ENCODE peak calls at places on chromosome 7, in ten cellular contexts. J is activated CD4-positive, CD25-positive, alpha-beta regulatory T cell; R is RCC 7860; F is non-pigmented ciliary epithelial cell; W is HFFc6; V is HAP-1; Y is activated naive CD8-positive, alpha-beta T cell treated with anti-CD3 and anti-CD28 coated beads for 36 hours; I is small intestine; C is heart left ventricle; D is CD4-positive, alpha-beta T cell. Z is an unnamed sample.

GRCh38 chr7:112266595-112267270 is 60.2 kb downstream of the ZNF277 start:
- DNase-seq in J (no peak), R (no peak), F (peak), W (peak), V (peak), Y (no peak), I (no peak), C (no peak), D (no peak), Z (peak)

GRCh38 chr7:139246905-139247304 is 15.9 kb downstream of the UBN2 start:
- DNase-seq in J (no peak), R (no peak), F (peak), W (peak), V (no peak), Y (no peak), I (no peak), C (no peak), D (no peak), Z (no peak)

GRCh38 chr7:105751054-105751453 is 125.3 kb downstream of the ATXN7L1 start:
- DNase-seq in J (no peak), R (no peak), F (no peak), W (no peak), V (no peak), Y (no peak), I (no peak), C (no peak), D (no peak), Z (no peak)

GRCh38 chr7:148697256-148697841 is 1.4 kb upstream of the CUL1 start:
- DNase-seq in J (no peak), R (no peak), F (no peak), W (peak), V (no peak), Y (peak), I (no peak), C (peak), D (no peak), Z (peak)

GRCh38 chr7:50940621-50941020 is 157.9 kb upstream of the GRB10 start:
- DNase-seq in J (no peak), R (no peak), F (no peak), W (peak), V (no peak), Y (no peak), I (no peak), C (no peak), D (no peak), Z (no peak)

GRCh38 chr7:102248456-102249395 is 37.9 kb upstream of the SH2B2 start:
- DNase-seq in J (no peak), R (no peak), F (no peak), W (no peak), V (no peak), Y (no peak), I (no peak), C (no peak), D (no peak), Z (no peak)

GRCh38 chr7:34396437-34397064 is 261.5 kb upstream of the NPSR1 start:
- DNase-seq in J (no peak), R (no peak), F (no peak), W (no peak), V (no peak), Y (no peak), I (no peak), C (no peak), D (no peak), Z (no peak)

GRCh38 chr7:101696-102376 is 90.5 kb upstream of the FAM20C start:
- DNase-seq in J (no peak), R (peak), F (no peak), W (peak), V (no peak), Y (no peak), I (no peak), C (no peak), D (no peak), Z (no peak)

GRCh38 chr7:69256634-69257081 is 341.6 kb upstream of the AUTS2 start:
- DNase-seq in J (no peak), R (no peak), F (no peak), W (no peak), V (no peak), Y (no peak), I (no peak), C (peak), D (no peak), Z (no peak)

GRCh38 chr7:75623390-75624133 is 115.2 kb downstream of the HIP1 start:
- DNase-seq in J (no peak), R (no peak), F (no peak), W (no peak), V (no peak), Y (no peak), I (no peak), C (no peak), D (no peak), Z (no peak)

GRCh38 chr7:66307591-66308215 is 102.6 kb downstream of the TPST1 start:
- DNase-seq in J (no peak), R (peak), F (peak), W (peak), V (no peak), Y (no peak), I (peak), C (no peak), D (no peak), Z (no peak)

GRCh38 chr7:111531993-111532392 is 30.3 kb downstream of the IMMP2L start:
- DNase-seq in J (no peak), R (no peak), F (no peak), W (no peak), V (no peak), Y (no peak), I (no peak), C (no peak), D (no peak), Z (no peak)

GRCh38 chr7:46178685-46179084 is 257.6 kb upstream of the IGFBP3 start:
- DNase-seq in J (no peak), R (peak), F (no peak), W (peak), V (no peak), Y (no peak), I (no peak), C (no peak), D (no peak), Z (no peak)

GRCh38 chr7:24773646-24774045 is 16.4 kb upstream of the GSDME start:
- DNase-seq in J (no peak), R (no peak), F (no peak), W (no peak), V (no peak), Y (no peak), I (no peak), C (no peak), D (no peak), Z (no peak)

GRCh38 chr7:33072471-33072870 is 9.9 kb upstream of the NT5C3A start:
- DNase-seq in J (no peak), R (peak), F (no peak), W (peak), V (no peak), Y (no peak), I (no peak), C (no peak), D (no peak), Z (no peak)

GRCh38 chr7:47574473-47575328 is 7.2 kb downstream of the TNS3 start:
- DNase-seq in J (no peak), R (no peak), F (no peak), W (peak), V (peak), Y (no peak), I (no peak), C (peak), D (no peak), Z (peak)

GRCh38 chr7:101153969-101154692 is at the start of gene AP1S1:
- DNase-seq in J (peak), R (peak), F (no peak), W (peak), V (peak), Y (peak), I (peak), C (peak), D (peak), Z (peak)

GRCh38 chr7:104926905-104927454 is 87.0 kb upstream of the KMT2E start:
- DNase-seq in J (no peak), R (no peak), F (no peak), W (no peak), V (no peak), Y (no peak), I (peak), C (no peak), D (no peak), Z (no peak)

GRCh38 chr7:75881436-75882095 is 2.7 kb downstream of the RHBDD2 start:
- DNase-seq in J (no peak), R (no peak), F (no peak), W (no peak), V (peak), Y (no peak), I (no peak), C (no peak), D (no peak), Z (no peak)

GRCh38 chr7:134419875-134420274 is 39.0 kb downstream of the AKR1B1 start:
- DNase-seq in J (no peak), R (no peak), F (no peak), W (no peak), V (no peak), Y (no peak), I (no peak), C (no peak), D (no peak), Z (no peak)

GRCh38 chr7:158760936-158761335 is 56.3 kb upstream of the NCAPG2 start:
- DNase-seq in J (no peak), R (no peak), F (no peak), W (no peak), V (no peak), Y (no peak), I (no peak), C (no peak), D (no peak), Z (no peak)

GRCh38 chr7:48101880-48102448 is 12.9 kb downstream of the UPP1 start:
- DNase-seq in J (no peak), R (no peak), F (no peak), W (no peak), V (no peak), Y (no peak), I (no peak), C (no peak), D (no peak), Z (no peak)

GRCh38 chr7:24665564-24666294 is 91.5 kb downstream of the GSDME start:
- DNase-seq in J (peak), R (peak), F (no peak), W (peak), V (peak), Y (peak), I (peak), C (no peak), D (peak), Z (peak)

GRCh38 chr7:158449942-158450341 is 137.7 kb downstream of the PTPRN2 start:
- DNase-seq in J (no peak), R (no peak), F (no peak), W (no peak), V (no peak), Y (no peak), I (no peak), C (no peak), D (no peak), Z (no peak)

Z was measured in KBM-7.